ENCODE peak calls at places on chromosomes 3 and 15, in four cellular contexts. One of them, this sample, is unnamed.

GRCh38 chr3:13092621-13093339 is 19.6 kb upstream of the IQSEC1 start:
- DNase-seq in AG10803: no peak
- DNase-seq in NCI-H1417 treated with DMSO at 0.1 percent for 48 hours: no peak
- DNase-seq in foreskin fibroblast: no peak
- DNase-seq in this sample: no peak

GRCh38 chr3:133744241-133744640 is 2.0 kb upstream of the TF start:
- DNase-seq in AG10803: no peak
- DNase-seq in NCI-H1417 treated with DMSO at 0.1 percent for 48 hours: no peak
- DNase-seq in foreskin fibroblast: no peak
- DNase-seq in this sample: no peak

GRCh38 chr15:27059610-27060202 is 88.7 kb downstream of the GABRG3 start:
- DNase-seq in AG10803: peak
- DNase-seq in NCI-H1417 treated with DMSO at 0.1 percent for 48 hours: peak
- DNase-seq in foreskin fibroblast: peak
- DNase-seq in this sample: peak

GRCh38 chr3:25589783-25590258 is 74.9 kb downstream of the TOP2B start:
- DNase-seq in AG10803: no peak
- DNase-seq in NCI-H1417 treated with DMSO at 0.1 percent for 48 hours: no peak
- DNase-seq in foreskin fibroblast: no peak
- DNase-seq in this sample: no peak

GRCh38 chr3:124409650-124410275 is 320.5 kb upstream of the UMPS start:
- DNase-seq in AG10803: peak
- DNase-seq in NCI-H1417 treated with DMSO at 0.1 percent for 48 hours: no peak
- DNase-seq in foreskin fibroblast: no peak
- DNase-seq in this sample: no peak

GRCh38 chr15:64460737-64461576 is 579 bp downstream of the ZNF609 start:
- DNase-seq in AG10803: peak
- DNase-seq in NCI-H1417 treated with DMSO at 0.1 percent for 48 hours: no peak
- DNase-seq in foreskin fibroblast: peak
- DNase-seq in this sample: peak

GRCh38 chr3:29764059-29764458 is 483.2 kb downstream of the RBMS3 start:
- DNase-seq in AG10803: peak
- DNase-seq in NCI-H1417 treated with DMSO at 0.1 percent for 48 hours: no peak
- DNase-seq in foreskin fibroblast: peak
- DNase-seq in this sample: peak

GRCh38 chr15:100211855-100212850 is 129.6 kb downstream of the ADAMTS17 start:
- DNase-seq in AG10803: no peak
- DNase-seq in NCI-H1417 treated with DMSO at 0.1 percent for 48 hours: no peak
- DNase-seq in foreskin fibroblast: no peak
- DNase-seq in this sample: no peak

GRCh38 chr3:148943531-148944200 is 47.7 kb upstream of the GYG1 start:
- DNase-seq in AG10803: peak
- DNase-seq in NCI-H1417 treated with DMSO at 0.1 percent for 48 hours: peak
- DNase-seq in foreskin fibroblast: peak
- DNase-seq in this sample: peak

GRCh38 chr3:159733194-159733860 is 255.3 kb upstream of the IL12A start:
- DNase-seq in AG10803: peak
- DNase-seq in NCI-H1417 treated with DMSO at 0.1 percent for 48 hours: no peak
- DNase-seq in foreskin fibroblast: peak
- DNase-seq in this sample: peak

GRCh38 chr15:31482122-31482922 is 155.7 kb downstream of the KLF13 start:
- DNase-seq in AG10803: no peak
- DNase-seq in NCI-H1417 treated with DMSO at 0.1 percent for 48 hours: no peak
- DNase-seq in foreskin fibroblast: no peak
- DNase-seq in this sample: no peak

GRCh38 chr3:77320514-77320913 is 280.6 kb downstream of the ROBO2 start:
- DNase-seq in AG10803: peak
- DNase-seq in NCI-H1417 treated with DMSO at 0.1 percent for 48 hours: no peak
- DNase-seq in foreskin fibroblast: peak
- DNase-seq in this sample: peak

This sample was measured in fibroblast of the aortic adventitia.